ENCODE peak calls at places on chromosome 10, in five cellular contexts. F is iPS-NIHi11, U is T-helper 2 cell, J is HT1080, N is heart right ventricle. P is an unnamed sample.

GRCh38 chr10:24849537-24850299 is 102.7 kb downstream of the PRTFDC1 start:
- DNase-seq in F (no peak), J (peak), U (no peak), N (no peak), P (no peak)

GRCh38 chr10:48455392-48456151 is 149.1 kb downstream of the MAPK8 start:
- DNase-seq in N (no peak), U (no peak), F (no peak), J (no peak), P (peak)

GRCh38 chr10:43048301-43049051 is 28.4 kb upstream of the RET start:
- DNase-seq in J (no peak), N (no peak), U (no peak), F (no peak), P (peak)

GRCh38 chr10:67790534-67791408 is 47.2 kb downstream of the DNAJC12 start:
- DNase-seq in U (peak), N (no peak), F (no peak), J (peak), P (no peak)

GRCh38 chr10:131137223-131137622 is 174.3 kb downstream of the TCERG1L start:
- DNase-seq in N (no peak), F (no peak), U (no peak), J (no peak), P (no peak)

GRCh38 chr10:3754727-3755439 is 30.1 kb downstream of the KLF6 start:
- DNase-seq in U (no peak), J (peak), F (no peak), N (no peak), P (no peak)

GRCh38 chr10:69826789-69827532 is 25.3 kb downstream of the COL13A1 start:
- DNase-seq in N (no peak), U (no peak), F (peak), J (no peak), P (no peak)

GRCh38 chr10:122062831-122063674 is 74.1 kb downstream of the TACC2 start:
- DNase-seq in J (peak), F (peak), N (peak), U (no peak), P (no peak)

GRCh38 chr10:78621183-78621789 is 447.5 kb upstream of the ZMIZ1 start:
- DNase-seq in U (no peak), J (no peak), F (no peak), N (no peak), P (no peak)

GRCh38 chr10:31320179-31320597 is 1.2 kb downstream of the ZEB1 start:
- DNase-seq in N (peak), J (peak), U (peak), F (peak), P (peak)

P was measured in natural killer cell.